ENCODE peak calls at places on chromosomes 11 and 22, in nine cellular contexts. R, V, T, Y, A, C, O, N and K are unnamed samples.

GRCh38 chr11:13249177-13249576 is 28.4 kb upstream of the BMAL1 start:
- DNase-seq in A (no peak), O (no peak), V (no peak), N (no peak), Y (no peak), T (no peak), R (no peak), C (no peak), K (no peak)

GRCh38 chr22:27105142-27106025 is 448.0 kb downstream of the MIAT start:
- DNase-seq in C (no peak), V (peak), T (no peak), Y (no peak), A (no peak), N (no peak), R (no peak), O (peak), K (no peak)

GRCh38 chr22:45904236-45904635 is 72.7 kb downstream of the WNT7B start:
- DNase-seq in V (no peak), R (no peak), N (no peak), Y (no peak), T (no peak), A (no peak), O (no peak), C (no peak), K (no peak)

GRCh38 chr22:43923191-43923590 is 414 bp upstream of the PNPLA3 start:
- DNase-seq in Y (no peak), T (no peak), A (no peak), V (no peak), R (no peak), O (no peak), N (no peak), C (no peak), K (no peak)

GRCh38 chr22:30375312-30375849 is 11.8 kb downstream of the RNF215 start:
- DNase-seq in T (no peak), Y (no peak), R (no peak), C (no peak), A (no peak), N (no peak), O (no peak), V (no peak), K (no peak)

GRCh38 chr11:14529933-14530332 is 9.7 kb upstream of the PSMA1 start:
- DNase-seq in V (no peak), R (no peak), C (no peak), O (no peak), N (no peak), Y (no peak), T (no peak), A (no peak), K (no peak)

GRCh38 chr11:44304091-44305084 is 5.6 kb downstream of the ALX4 start:
- DNase-seq in A (no peak), T (no peak), N (no peak), O (peak), R (no peak), C (no peak), Y (no peak), V (no peak), K (no peak)

GRCh38 chr22:50304528-50305392 is 2.7 kb downstream of the PLXNB2 start:
- DNase-seq in R (no peak), T (no peak), C (no peak), O (no peak), Y (no peak), N (no peak), A (peak), V (no peak), K (no peak)

GRCh38 chr22:49017769-49018330 is 809.8 kb downstream of the BRD1 start:
- DNase-seq in V (no peak), N (no peak), Y (no peak), A (no peak), C (peak), R (no peak), O (no peak), T (no peak), K (no peak)

GRCh38 chr11:46363031-46363407 is 15.8 kb downstream of the DGKZ start:
- DNase-seq in T (no peak), C (peak), V (no peak), N (peak), O (peak), Y (no peak), A (peak), R (no peak), K (no peak)

GRCh38 chr22:32623943-32624342 is 149.3 kb downstream of the FBXO7 start:
- DNase-seq in N (no peak), T (no peak), R (peak), O (peak), V (peak), C (peak), A (no peak), Y (no peak), K (no peak)

GRCh38 chr11:94513091-94513490 is 830 bp downstream of the C11orf97 start:
- DNase-seq in T (no peak), C (peak), V (no peak), N (no peak), Y (no peak), R (no peak), A (no peak), O (no peak), K (no peak)

GRCh38 chr22:44462246-44463015 is 35.6 kb downstream of the RTL6 start:
- DNase-seq in N (no peak), O (no peak), R (no peak), A (no peak), V (no peak), Y (no peak), C (no peak), T (peak), K (no peak)

GRCh38 chr22:41359376-41359775 is 22.4 kb upstream of the TEF start:
- DNase-seq in C (no peak), R (no peak), Y (no peak), A (no peak), N (no peak), T (no peak), V (no peak), O (no peak), K (no peak)

GRCh38 chr11:34358258-34358665 is 452 bp upstream of the ABTB2 start:
- DNase-seq in N (no peak), T (peak), A (peak), C (peak), O (no peak), R (no peak), Y (no peak), V (no peak), K (no peak)

GRCh38 chr22:18070556-18071306 is 7.1 kb upstream of the PEX26 start:
- DNase-seq in A (no peak), R (no peak), C (no peak), V (no peak), Y (no peak), T (no peak), O (no peak), N (no peak), K (no peak)
- TF ChIP-seq CTCF in A (no peak), R (peak), C (no peak), V (peak), Y (no peak), T (peak), O (peak), N (no peak), K (peak)

GRCh38 chr11:75431533-75432525 is 1.2 kb downstream of the KLHL35 start:
- DNase-seq in R (no peak), O (no peak), A (peak), Y (no peak), N (no peak), C (no peak), T (no peak), V (no peak), K (no peak)

GRCh38 chr11:75429902-75430691 is 2.9 kb downstream of the KLHL35 start:
- DNase-seq in A (peak), R (no peak), V (no peak), N (peak), Y (peak), O (peak), T (no peak), C (no peak), K (no peak)

GRCh38 chr11:75429641-75429901 is 3.4 kb downstream of the KLHL35 start:
- DNase-seq in N (no peak), A (no peak), V (no peak), R (no peak), T (no peak), O (no peak), C (no peak), Y (no peak), K (no peak)

GRCh38 chr11:75428989-75429640 is 3.9 kb downstream of the KLHL35 start:
- DNase-seq in N (no peak), A (no peak), Y (no peak), O (no peak), R (no peak), C (no peak), T (no peak), V (no peak), K (no peak)

GRCh38 chr11:75430692-75431532 is 2.1 kb downstream of the KLHL35 start:
- DNase-seq in C (no peak), R (no peak), A (no peak), O (no peak), N (no peak), V (no peak), Y (no peak), T (no peak), K (no peak)
- H3K4me3 ChIP-seq in C (no peak), R (peak), A (peak), O (peak), N (peak), V (peak), Y (peak), T (peak), K (peak)

DNA sequence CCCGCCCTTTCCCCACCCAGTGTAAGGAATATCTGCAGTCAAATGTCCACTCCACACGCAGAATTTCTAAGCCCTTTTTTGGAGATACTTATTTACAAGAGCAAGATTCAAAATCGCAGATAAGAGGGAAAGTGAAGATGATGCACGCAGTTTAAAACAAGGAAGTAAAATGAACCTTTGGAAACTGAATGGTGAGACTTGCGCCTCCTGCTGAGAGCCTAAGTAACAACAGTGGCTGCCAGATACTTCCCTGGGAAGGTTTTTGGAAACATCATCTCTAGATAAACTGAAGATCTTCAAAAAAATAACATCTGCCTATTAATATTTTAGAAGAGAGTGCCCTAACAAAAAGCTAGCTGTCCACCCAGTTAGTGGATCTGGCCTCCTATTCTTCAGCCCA is 963.1 kb upstream of the FAT3 start:
- DNase-seq in O (no peak), C (no peak), R (no peak), V (no peak), N (no peak), A (no peak), Y (no peak), T (no peak), K (no peak)
- TF ChIP-seq CTCF in O (peak), C (no peak), R (no peak), V (no peak), N (no peak), A (no peak), Y (no peak), T (no peak), K (no peak)

DNA sequence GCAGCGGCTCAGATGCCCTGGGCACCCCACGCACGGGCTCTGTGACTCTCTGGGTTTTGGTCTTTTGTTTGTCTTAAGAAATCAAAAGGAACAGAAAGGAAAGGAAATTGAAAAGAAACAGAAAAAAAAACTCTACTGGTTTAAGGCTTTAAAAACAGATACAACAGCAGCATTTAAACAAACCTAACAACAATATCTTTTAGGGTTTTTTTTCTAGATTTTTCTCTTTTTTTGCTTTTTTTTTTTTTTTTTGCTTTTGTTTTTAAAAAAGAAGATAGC is 17.2 kb downstream of the SLC22A12 start:
- DNase-seq in R (no peak), O (no peak), V (no peak), N (no peak), T (no peak), A (no peak), C (no peak), Y (no peak), K (no peak)
- H3K4me3 ChIP-seq in R (no peak), O (no peak), V (no peak), N (no peak), T (no peak), A (no peak), C (no peak), Y (no peak), K (no peak)

DNA sequence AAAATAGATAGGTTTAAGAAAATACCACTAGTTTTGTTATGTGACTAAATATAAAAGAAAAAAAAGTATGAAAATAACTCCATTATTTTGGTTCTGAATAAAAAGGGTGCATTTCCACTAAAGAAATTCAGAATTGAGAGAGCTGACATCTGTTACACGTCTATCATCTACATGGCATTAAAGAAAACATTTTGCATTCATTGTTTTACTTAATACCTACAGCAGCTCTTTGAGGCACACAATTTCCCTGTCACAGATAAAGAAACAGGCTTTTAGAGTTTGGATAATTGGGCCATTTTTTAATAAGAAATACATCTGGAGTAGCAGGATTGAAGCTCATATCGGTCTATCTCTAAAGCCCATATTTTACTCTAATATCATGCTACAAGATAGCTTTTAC is 145.7 kb upstream of the LUZP2 start:
- DNase-seq in Y (no peak), C (no peak), O (no peak), T (no peak), R (no peak), N (no peak), V (no peak), A (no peak), K (no peak)
- TF ChIP-seq CTCF in Y (no peak), C (no peak), O (no peak), T (no peak), R (no peak), N (no peak), V (no peak), A (no peak), K (no peak)

DNA sequence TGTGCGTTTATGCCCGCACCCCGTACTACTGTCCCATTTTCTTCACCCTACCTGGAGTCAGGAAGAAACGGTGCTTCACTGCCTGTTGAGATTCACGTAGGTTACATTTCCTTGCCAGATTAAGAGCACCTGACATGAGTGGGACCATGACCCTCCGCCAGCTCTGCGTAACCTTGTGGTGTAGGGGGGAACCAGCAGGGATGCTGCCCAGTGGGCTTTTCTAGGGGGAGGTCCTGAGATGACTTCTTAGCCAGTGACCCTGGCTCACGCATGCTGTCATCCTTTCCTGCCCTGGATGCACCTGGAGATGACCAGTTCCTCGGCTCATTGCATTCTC is 967 bp upstream of the ARVCF start:
- DNase-seq in Y (no peak), T (no peak), R (no peak), N (no peak), A (no peak), V (no peak), C (no peak), O (no peak), K (no peak)
- H3K4me3 ChIP-seq in Y (peak), T (no peak), R (no peak), N (no peak), A (no peak), V (no peak), C (no peak), O (no peak), K (no peak)

DNA sequence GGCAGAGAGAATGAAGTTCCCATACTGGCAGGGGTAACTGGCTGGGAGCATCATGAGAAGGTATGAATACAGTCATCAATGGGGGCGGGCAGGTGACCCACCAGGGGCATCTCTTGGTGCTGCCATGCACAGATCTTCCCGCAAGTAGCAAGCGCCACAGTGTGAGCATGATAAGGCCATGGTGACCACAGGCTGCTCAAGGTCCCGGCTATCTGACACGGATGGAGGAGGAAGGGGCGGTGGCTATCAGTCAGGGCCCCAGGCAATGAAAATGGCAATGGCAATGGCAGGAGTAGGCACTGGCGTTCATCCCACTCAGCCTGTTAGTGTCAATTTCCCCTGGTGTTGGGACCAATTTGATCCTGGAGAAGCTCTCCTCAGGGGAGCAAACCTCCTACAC is 21.6 kb downstream of the ASCL2 start:
- DNase-seq in T (no peak), C (no peak), V (no peak), O (no peak), A (no peak), Y (no peak), R (no peak), N (no peak), K (no peak)
- TF ChIP-seq CTCF in T (no peak), C (no peak), V (no peak), O (no peak), A (no peak), Y (no peak), R (no peak), N (no peak), K (no peak)